ENCODE peak calls at places on chromosomes 7 and 10, in four cellular contexts. L is AG04449, I is thoracic aorta, E is transverse colon. H is an unnamed sample.

GRCh38 chr7:12475362-12476063 is 71.8 kb upstream of the VWDE start:
- DNase-seq in L (no peak), I (no peak), E (no peak), H (no peak)

GRCh38 chr7:48046458-48046857 is 11.1 kb downstream of the C7orf57 start:
- DNase-seq in L (no peak), I (no peak), E (no peak), H (no peak)

GRCh38 chr10:96692427-96692826 is 27.9 kb downstream of the PIK3AP1 start:
- DNase-seq in L (no peak), I (no peak), E (no peak), H (no peak)

GRCh38 chr10:96370575-96371157 is 11.9 kb upstream of the OPALIN start:
- DNase-seq in L (no peak), I (no peak), E (peak), H (no peak)

GRCh38 chr7:18508441-18509427 is 13.2 kb downstream of the HDAC9 start:
- DNase-seq in L (peak), I (no peak), E (no peak), H (peak)

GRCh38 chr10:67936416-67936815 is 52.0 kb downstream of the SIRT1 start:
- DNase-seq in L (no peak), I (no peak), E (no peak), H (no peak)

GRCh38 chr7:91064938-91065337 is 199.3 kb upstream of the FZD1 start:
- DNase-seq in L (no peak), I (no peak), E (no peak), H (no peak)

GRCh38 chr7:112205348-112206237 is 606 bp downstream of the DOCK4 start:
- DNase-seq in L (no peak), I (no peak), E (peak), H (no peak)

GRCh38 chr10:51063659-51064535 is 10.4 kb upstream of the PRKG1 start:
- DNase-seq in L (peak), I (no peak), E (no peak), H (no peak)

GRCh38 chr10:1086787-1087186 is 30.6 kb downstream of the WDR37 start:
- DNase-seq in L (no peak), I (no peak), E (no peak), H (no peak)

GRCh38 chr10:78981257-78981969 is 87.4 kb upstream of the ZMIZ1 start:
- DNase-seq in L (no peak), I (no peak), E (no peak), H (no peak)

GRCh38 chr7:71145906-71146901 is 14.3 kb downstream of the GALNT17 start:
- DNase-seq in L (no peak), I (no peak), E (no peak), H (no peak)

GRCh38 chr7:32062150-32062549 is 8.1 kb downstream of the PDE1C start:
- DNase-seq in L (no peak), I (no peak), E (peak), H (no peak)

GRCh38 chr10:124166431-124167125 is 73.2 kb upstream of the CHST15 start:
- DNase-seq in L (no peak), I (no peak), E (no peak), H (no peak)

GRCh38 chr7:142717453-142717852 is 31.8 kb upstream of the PRSS1 start:
- DNase-seq in L (no peak), I (no peak), E (peak), H (no peak)

GRCh38 chr10:21191512-21191911 is 294.4 kb upstream of the NEBL start:
- DNase-seq in L (no peak), I (no peak), E (no peak), H (no peak)

GRCh38 chr10:125048101-125048864 is 106.4 kb downstream of the ZRANB1 start:
- DNase-seq in L (no peak), I (no peak), E (peak), H (no peak)

GRCh38 chr7:137943132-137943551 is 58.7 kb downstream of the CREB3L2 start:
- DNase-seq in L (no peak), I (no peak), E (no peak), H (peak)

GRCh38 chr10:125037145-125037544 is 95.2 kb downstream of the ZRANB1 start:
- DNase-seq in L (no peak), I (no peak), E (peak), H (no peak)

GRCh38 chr10:132606536-132607316 is 69.1 kb downstream of the INPP5A start:
- DNase-seq in L (no peak), I (no peak), E (no peak), H (no peak)

GRCh38 chr7:42197391-42197790 is 39.6 kb downstream of the GLI3 start:
- DNase-seq in L (no peak), I (no peak), E (no peak), H (peak)

GRCh38 chr7:155758348-155758747 is 53.9 kb downstream of the SHH start:
- DNase-seq in L (no peak), I (no peak), E (no peak), H (no peak)

GRCh38 chr10:120436431-120437142 is 20.4 kb upstream of the PLPP4 start:
- DNase-seq in L (no peak), I (no peak), E (no peak), H (no peak)
- TF ChIP-seq CTCF in L (no peak), I (no peak), E (no peak), H (peak)

GRCh38 chr7:128832880-128833147 is 2.6 kb downstream of the FLNC start:
- DNase-seq in L (no peak), I (no peak), E (no peak), H (no peak)

GRCh38 chr7:128831994-128832879 is 2.0 kb downstream of the FLNC start:
- DNase-seq in L (no peak), I (no peak), E (no peak), H (no peak)

GRCh38 chr7:128833939-128834310 is 3.7 kb downstream of the FLNC start:
- DNase-seq in L (no peak), I (no peak), E (no peak), H (no peak)

GRCh38 chr7:128835231-128835751 is 5.1 kb downstream of the FLNC start:
- DNase-seq in L (no peak), I (no peak), E (no peak), H (no peak)

DNA sequence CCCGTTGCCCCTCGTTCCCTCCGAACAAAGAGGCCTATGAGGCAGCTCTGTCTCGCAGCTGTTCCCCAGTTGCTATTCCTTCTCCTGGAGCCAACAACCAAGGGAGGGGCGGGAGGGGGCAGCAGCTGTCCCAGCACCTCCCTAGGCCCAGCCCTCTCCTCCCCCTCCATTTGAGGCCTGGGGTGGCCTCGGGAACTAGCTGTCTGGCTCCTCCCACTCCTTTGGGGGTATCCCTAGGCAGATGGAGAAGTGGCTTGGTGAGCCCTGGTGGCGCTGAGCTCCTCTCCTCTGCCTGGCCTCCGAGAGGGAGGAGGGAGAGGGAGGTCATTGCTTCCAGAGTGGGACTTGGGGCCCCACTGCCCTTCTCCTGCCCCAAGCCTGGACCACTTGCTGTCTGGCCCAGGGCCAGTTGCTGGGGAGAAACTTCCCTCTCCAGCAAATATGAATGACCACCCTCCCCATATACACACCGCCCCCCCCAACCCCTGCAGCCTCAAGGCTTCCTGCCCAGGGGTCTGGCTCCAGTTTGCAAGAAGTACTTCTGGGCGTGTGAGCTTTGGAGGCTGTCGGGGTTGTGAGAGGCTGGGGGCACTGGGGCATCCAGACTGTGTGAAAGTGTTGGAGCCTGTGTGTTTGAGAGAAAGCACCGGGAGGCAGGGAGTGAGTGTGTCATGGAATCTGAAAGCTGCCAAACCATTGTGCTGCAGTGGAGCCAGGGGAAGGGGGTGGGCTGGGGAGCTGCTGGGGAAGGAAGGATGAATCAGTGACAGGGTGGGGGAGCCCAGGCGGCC is 3.1 kb downstream of the FLNC start:
- DNase-seq in L (no peak), I (no peak), E (peak), H (no peak)
- H3K4me3 ChIP-seq in L (peak), I (peak), E (peak), H (peak)

DNA sequence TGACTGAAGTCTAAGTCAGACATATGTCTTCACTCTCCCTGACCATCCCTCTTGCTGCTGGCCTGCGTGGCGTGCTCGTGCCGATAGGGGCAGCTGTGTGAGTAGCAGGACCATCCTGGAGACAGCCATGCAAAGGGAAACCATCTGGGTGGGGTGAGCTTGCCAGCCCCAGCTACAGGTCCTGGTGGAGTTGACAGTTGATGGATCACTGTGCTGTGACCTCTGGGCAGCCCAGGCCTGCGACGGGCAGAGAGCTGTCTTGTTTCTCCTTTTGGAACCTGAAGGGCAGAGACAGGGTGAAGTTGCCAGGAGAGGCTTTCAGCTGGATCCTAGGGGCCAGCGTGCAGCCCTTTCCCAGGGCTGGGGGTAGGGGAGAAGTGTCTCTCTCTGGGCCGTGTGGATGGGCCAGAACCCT is 44.7 kb downstream of the GRK5 start:
- DNase-seq in L (no peak), I (no peak), E (no peak), H (no peak)
- TF ChIP-seq CTCF in L (peak), I (peak), E (no peak), H (no peak)

GRCh38 chr10:3779146-3779707 is 5.8 kb downstream of the KLF6 start:
- DNase-seq in L (no peak), I (no peak), E (peak), H (no peak)

GRCh38 chr10:3778708-3779108 is 6.3 kb downstream of the KLF6 start:
- DNase-seq in L (no peak), I (no peak), E (no peak), H (no peak)

GRCh38 chr10:3780766-3781457 is 4.1 kb downstream of the KLF6 start:
- DNase-seq in L (no peak), I (no peak), E (no peak), H (no peak)

GRCh38 chr10:3781458-3782098 is 3.4 kb downstream of the KLF6 start:
- DNase-seq in L (no peak), I (no peak), E (peak), H (no peak)

GRCh38 chr10:3780056-3780765 is 4.8 kb downstream of the KLF6 start:
- DNase-seq in L (no peak), I (no peak), E (no peak), H (no peak)
- H3K4me3 ChIP-seq in L (peak), I (peak), E (peak), H (peak)